ENCODE peak calls at places on chromosomes 1 and 21, in eight cellular contexts. D is GM23338, A is Panc1, Q is A549, S is HCT116, Y is K562, I is GM12878, Z is SK-N-SH. M is an unnamed sample.

GRCh38 chr1:163173121-163173520 is 29.6 kb downstream of the RGS5 start:
- DNase-seq in D (no peak), A (no peak), Q (no peak), S (no peak), Y (no peak), I (no peak), Z (no peak), M (no peak)

GRCh38 chr21:23837564-23837963 is 1769.7 kb downstream of the MRPL39 start:
- DNase-seq in D (no peak), A (no peak), Q (no peak), S (no peak), Y (no peak), I (no peak), Z (no peak), M (no peak)

GRCh38 chr1:8937701-8938100 is 8.0 kb upstream of the CA6 start:
- DNase-seq in D (no peak), A (no peak), Q (no peak), S (no peak), Y (no peak), I (no peak), Z (no peak), M (no peak)

GRCh38 chr1:38835230-38835827 is 24.2 kb downstream of the RRAGC start:
- DNase-seq in D (peak; percentile 95), A (peak; percentile 72), Q (peak; percentile 82), S (peak; percentile 81), Y (peak; percentile 92), I (peak; percentile 60), Z (peak; percentile 64), M (peak; percentile 87)

GRCh38 chr1:226329237-226329636 is 20.3 kb upstream of the LIN9 start:
- DNase-seq in D (no peak), A (no peak), Q (no peak), S (no peak), Y (no peak), I (no peak), Z (no peak), M (no peak)

GRCh38 chr21:14991957-14992356 is 72.8 kb downstream of the NRIP1 start:
- DNase-seq in D (no peak), A (peak; percentile 58), Q (no peak), S (no peak), Y (peak; percentile 18), I (no peak), Z (no peak), M (no peak)

GRCh38 chr21:42532466-42533181 is 19.0 kb downstream of the SLC37A1 start:
- DNase-seq in D (no peak), A (no peak), Q (no peak), S (no peak), Y (no peak), I (no peak), Z (no peak), M (no peak)

GRCh38 chr1:193348126-193349045 is 162.0 kb upstream of the B3GALT2 start:
- DNase-seq in D (peak; percentile 10), A (no peak), Q (no peak), S (no peak), Y (no peak), I (no peak), Z (no peak), M (no peak)

GRCh38 chr1:236345728-236346127 is 48.4 kb upstream of the EDARADD start:
- DNase-seq in D (peak; percentile 63), A (no peak), Q (peak; percentile 13), S (no peak), Y (peak; percentile 50), I (no peak), Z (peak; percentile 50), M (no peak)

GRCh38 chr1:159896086-159896930 is 3.7 kb downstream of the CFAP45 start:
- DNase-seq in D (no peak), A (no peak), Q (no peak), S (no peak), Y (peak; percentile 62), I (no peak), Z (no peak), M (no peak)

GRCh38 chr1:245336149-245336983 is 181.6 kb downstream of the KIF26B start:
- DNase-seq in D (peak; percentile 32), A (no peak), Q (no peak), S (no peak), Y (no peak), I (no peak), Z (no peak), M (no peak)

GRCh38 chr1:154818911-154819310 is 51.2 kb downstream of the KCNN3 start:
- DNase-seq in D (no peak), A (no peak), Q (no peak), S (no peak), Y (no peak), I (no peak), Z (no peak), M (no peak)

GRCh38 chr1:97396463-97396862 is 524.4 kb downstream of the DPYD start:
- DNase-seq in D (no peak), A (no peak), Q (no peak), S (no peak), Y (no peak), I (no peak), Z (no peak), M (no peak)

GRCh38 chr1:89974211-89974610 is 20.7 kb upstream of the ZNF326 start:
- DNase-seq in D (no peak), A (no peak), Q (no peak), S (no peak), Y (no peak), I (no peak), Z (no peak), M (no peak)

GRCh38 chr1:91650764-91651163 is 150.1 kb downstream of the CDC7 start:
- DNase-seq in D (no peak), A (peak; percentile 10), Q (peak; percentile 49), S (no peak), Y (peak; percentile 47), I (no peak), Z (no peak), M (no peak)

GRCh38 chr1:37945743-37946702 is 830 bp downstream of the INPP5B start:
- DNase-seq in D (peak; percentile 28), A (no peak), Q (peak; percentile 60), S (no peak), Y (peak; percentile 91), I (no peak), Z (peak; percentile 59), M (peak; percentile 45)

GRCh38 chr1:214441119-214441518 is 110.3 kb downstream of the PTPN14 start:
- DNase-seq in D (no peak), A (no peak), Q (no peak), S (no peak), Y (no peak), I (no peak), Z (no peak), M (no peak)

GRCh38 chr1:14878951-14879350 is 274.6 kb upstream of the TMEM51 start:
- DNase-seq in D (no peak), A (no peak), Q (no peak), S (no peak), Y (no peak), I (no peak), Z (no peak), M (no peak)

GRCh38 chr1:39788758-39789570 is at the start of gene BMP8B:
- DNase-seq in D (peak; percentile 64), A (no peak), Q (peak; percentile 67), S (peak; percentile 37), Y (peak; percentile 79), I (no peak), Z (peak; percentile 98), M (no peak)

GRCh38 chr21:17611414-17612022 is 1.2 kb downstream of the BTG3 start:
- DNase-seq in D (peak; percentile 80), A (peak; percentile 35), Q (peak; percentile 79), S (peak; percentile 74), Y (peak; percentile 93), I (peak; percentile 59), Z (peak; percentile 70), M (no peak)

GRCh38 chr1:190436615-190437014 is 41.0 kb downstream of the BRINP3 start:
- DNase-seq in D (no peak), A (peak; percentile 28), Q (peak; percentile 57), S (peak; percentile 36), Y (peak; percentile 15), I (peak; percentile 5), Z (peak; percentile 19), M (no peak)

GRCh38 chr1:237115035-237115434 is 73.1 kb downstream of the RYR2 start:
- DNase-seq in D (peak; percentile 61), A (no peak), Q (no peak), S (no peak), Y (peak; percentile 36), I (no peak), Z (no peak), M (no peak)

GRCh38 chr1:169595764-169596711 is 9.8 kb upstream of the F5 start:
- DNase-seq in D (peak; percentile 74), A (no peak), Q (peak; percentile 27), S (no peak), Y (no peak), I (no peak), Z (no peak), M (peak; percentile 23)

GRCh38 chr1:194296201-194296600 is 1109.8 kb upstream of the B3GALT2 start:
- DNase-seq in D (no peak), A (no peak), Q (no peak), S (no peak), Y (no peak), I (no peak), Z (no peak), M (no peak)

GRCh38 chr1:77888429-77889239 is at the start of gene NEXN:
- DNase-seq in D (peak; percentile 88), A (no peak), Q (peak; percentile 41), S (no peak), Y (peak; percentile 39), I (no peak), Z (peak; percentile 84), M (peak; percentile 5)

GRCh38 chr1:110440877-110441276 is 10.1 kb upstream of the PROK1 start:
- DNase-seq in D (no peak), A (no peak), Q (no peak), S (no peak), Y (no peak), I (no peak), Z (no peak), M (no peak)
- TF ChIP-seq REST in D (no peak), A (no peak), Q (no peak), S (no peak), Y (no peak), I (no peak), Z (no peak), M (no peak)

DNA sequence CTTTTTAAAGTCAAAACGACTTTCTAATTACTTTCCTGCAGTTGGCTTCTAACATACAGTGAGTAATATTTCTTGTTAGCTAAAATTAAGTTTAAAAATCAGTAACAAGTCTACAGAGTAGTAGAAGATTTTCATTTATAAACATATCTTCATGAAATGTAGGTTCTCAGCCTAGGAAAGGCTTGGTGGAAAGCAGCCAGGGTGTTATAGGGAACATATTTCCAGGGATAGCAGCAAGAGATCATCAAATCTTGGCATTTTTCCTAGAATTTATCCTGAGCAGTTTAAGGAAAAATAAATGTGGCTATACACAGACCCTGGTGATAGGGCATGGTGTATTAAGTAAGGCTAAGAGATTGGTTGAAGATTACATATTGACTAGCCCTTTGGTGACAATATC is 203.4 kb upstream of the NEGR1 start:
- DNase-seq in D (no peak), A (no peak), Q (no peak), S (no peak), Y (no peak), I (no peak), Z (no peak), M (no peak)
- TF ChIP-seq REST in D (no peak), A (no peak), Q (no peak), S (no peak), Y (no peak), I (no peak), Z (no peak), M (no peak)

GRCh38 chr1:223748773-223749733 is 36.7 kb downstream of the CAPN2 start:
- DNase-seq in D (peak; percentile 66), A (no peak), Q (peak; percentile 54), S (no peak), Y (peak; percentile 77), I (no peak), Z (peak; percentile 88), M (peak; percentile 42)
- TF ChIP-seq REST in D (no peak), A (no peak), Q (no peak), S (no peak), Y (no peak), I (no peak), Z (no peak), M (no peak)

GRCh38 chr1:29513357-29513756 is 277.0 kb downstream of the PTPRU start:
- DNase-seq in D (peak; percentile 80), A (peak; percentile 18), Q (peak; percentile 57), S (peak; percentile 84), Y (peak; percentile 72), I (peak; percentile 9), Z (peak; percentile 60), M (no peak)
- TF ChIP-seq REST in D (no peak), A (no peak), Q (no peak), S (no peak), Y (no peak), I (no peak), Z (no peak), M (no peak)